ENCODE peak calls at places on chromosomes 2 and 18, in seven cellular contexts. S is neuronal stem cell, L is H9, M is IMR-90, T is mesendoderm, I is trophoblast cell, E is H1. P is an unnamed sample. For H3K4me1, the result is how much of the 10 kb centered on the place peaks cover.

GRCh38 chr2:37919631-37920032 is 5.5 kb upstream of the RMDN2 start:
- DNase-seq in M (no peak), T (no peak), E (no peak), S (no peak), L (no peak), I (no peak), P (peak)

GRCh38 chr18:41378628-41379027 is 576.4 kb upstream of the PIK3C3 start:
- DNase-seq in S (peak), E (no peak), I (no peak), T (peak), M (peak), L (no peak), P (peak)

GRCh38 chr2:40346535-40347354 is 105.1 kb downstream of the SLC8A1 start:
- DNase-seq in S (no peak), I (no peak), L (no peak), T (no peak), E (no peak), M (peak), P (peak)

GRCh38 chr2:68696554-68696953 is 38.1 kb upstream of the ARHGAP25 start:
- DNase-seq in M (no peak), T (no peak), L (no peak), I (no peak), E (peak), S (no peak), P (no peak)

GRCh38 chr2:19702267-19702666 is 199.5 kb downstream of the TTC32 start:
- DNase-seq in S (no peak), I (no peak), M (peak), E (no peak), T (no peak), L (no peak), P (peak)

GRCh38 chr18:22841840-22842239 is 91.3 kb upstream of the RBBP8 start:
- DNase-seq in T (no peak), S (no peak), I (no peak), M (peak), E (no peak), L (no peak), P (no peak)

GRCh38 chr18:33316146-33316587 is 124.4 kb downstream of the CCDC178 start:
- DNase-seq in T (peak), S (no peak), I (no peak), E (peak), L (peak), M (no peak), P (no peak)

GRCh38 chr2:81078631-81079030 is 774.1 kb upstream of the LRRTM1 start:
- DNase-seq in I (no peak), E (no peak), L (no peak), S (no peak), T (peak), M (no peak), P (no peak)

GRCh38 chr2:26346454-26347053 is at the start of gene ADGRF3:
- DNase-seq in E (no peak), M (peak), I (peak), T (peak), S (peak), L (peak), P (peak)

GRCh38 chr2:103151046-103151445 is 389.2 kb downstream of the TMEM182 start:
- DNase-seq in M (no peak), T (no peak), L (no peak), S (no peak), E (no peak), I (no peak), P (no peak)

GRCh38 chr2:201257941-201258665 is 2.2 kb upstream of the CASP8 start:
- DNase-seq in L (peak), T (peak), M (peak), I (peak), S (no peak), E (no peak), P (peak)

GRCh38 chr2:172207916-172208315 is 105.2 kb upstream of the DLX2 start:
- DNase-seq in I (peak), T (no peak), S (no peak), L (no peak), E (no peak), M (peak), P (no peak)

GRCh38 chr2:66301073-66301766 is 133.7 kb upstream of the MEIS1 start:
- DNase-seq in I (no peak), L (no peak), S (no peak), M (peak), E (no peak), T (no peak), P (no peak)

GRCh38 chr2:6410265-6410664 is 455.4 kb downstream of the CMPK2 start:
- DNase-seq in E (no peak), S (no peak), L (no peak), T (no peak), M (peak), I (no peak), P (no peak)

GRCh38 chr18:45198526-45198925 is 416.8 kb upstream of the SLC14A2 start:
- DNase-seq in E (no peak), I (no peak), M (no peak), L (no peak), T (no peak), S (no peak), P (no peak)

GRCh38 chr18:58609536-58609993 is 19.3 kb downstream of the ALPK2 start:
- DNase-seq in T (no peak), M (no peak), S (no peak), E (no peak), I (no peak), L (no peak), P (no peak)

GRCh38 chr18:79610461-79611039 is 69.1 kb upstream of the CTDP1 start:
- DNase-seq in L (no peak), E (no peak), T (no peak), S (no peak), M (no peak), I (no peak), P (no peak)

GRCh38 chr2:157572725-157573124 is 55.9 kb downstream of the ACVR1C start:
- DNase-seq in I (no peak), S (no peak), M (no peak), L (no peak), E (no peak), T (peak), P (no peak)

GRCh38 chr2:233976690-233977294 is 59.6 kb downstream of the TRPM8 start:
- DNase-seq in E (no peak), I (no peak), T (peak), S (peak), M (peak), L (no peak), P (peak)

GRCh38 chr2:120378605-120379004 is 32.7 kb downstream of the INHBB start:
- DNase-seq in E (no peak), S (no peak), T (no peak), M (no peak), I (no peak), L (no peak), P (no peak)

GRCh38 chr2:23065210-23065609 is 319.8 kb upstream of the KLHL29 start:
- DNase-seq in E (no peak), S (no peak), M (no peak), L (no peak), T (no peak), I (no peak), P (no peak)

GRCh38 chr2:84891355-84892010 is 10.6 kb upstream of the TRABD2A start:
- DNase-seq in L (no peak), E (no peak), S (no peak), M (no peak), T (no peak), I (no peak), P (no peak)

DNA sequence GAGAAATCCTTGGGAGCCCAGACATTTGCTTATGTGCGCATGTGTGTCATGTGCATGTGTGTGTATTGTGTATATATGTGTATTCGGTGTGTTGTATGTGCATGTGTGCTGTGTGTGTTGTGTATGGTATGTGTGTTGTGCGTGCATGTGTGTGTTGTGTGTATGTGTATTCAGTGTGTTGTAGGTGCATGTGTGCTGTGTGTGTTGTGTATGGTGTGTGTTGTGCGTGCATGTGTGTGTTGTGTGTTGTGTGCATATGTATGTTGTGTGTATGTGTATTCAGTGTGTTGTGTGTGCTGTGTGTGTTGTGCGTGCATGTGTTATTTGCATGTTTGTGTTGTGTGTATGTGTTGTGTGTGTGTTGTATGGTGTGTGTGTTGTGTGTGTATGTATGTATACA is 136.9 kb downstream of the SH3RF3 start:
- DNase-seq in T (no peak), E (no peak), L (no peak), M (no peak), S (no peak), I (no peak), P (no peak)
- H3K4me1 ChIP-seq in T (under half), E (under half), L (under half), M (under half), S (under half), I (under half), P (under half)

GRCh38 chr18:6561029-6561861 is 146.5 kb upstream of the L3MBTL4 start:
- DNase-seq in S (no peak), I (peak), M (peak), T (peak), L (no peak), E (no peak), P (peak)

GRCh38 chr18:6557052-6557451 is 142.3 kb upstream of the L3MBTL4 start:
- DNase-seq in E (no peak), M (no peak), I (no peak), L (peak), S (peak), T (peak), P (peak)

GRCh38 chr18:6557470-6558245 is 142.9 kb upstream of the L3MBTL4 start:
- DNase-seq in T (no peak), M (no peak), S (no peak), E (no peak), L (peak), I (no peak), P (no peak)

GRCh38 chr18:6561893-6562292 is 147.2 kb upstream of the L3MBTL4 start:
- DNase-seq in I (peak), T (no peak), E (no peak), M (no peak), L (no peak), S (no peak), P (no peak)

DNA sequence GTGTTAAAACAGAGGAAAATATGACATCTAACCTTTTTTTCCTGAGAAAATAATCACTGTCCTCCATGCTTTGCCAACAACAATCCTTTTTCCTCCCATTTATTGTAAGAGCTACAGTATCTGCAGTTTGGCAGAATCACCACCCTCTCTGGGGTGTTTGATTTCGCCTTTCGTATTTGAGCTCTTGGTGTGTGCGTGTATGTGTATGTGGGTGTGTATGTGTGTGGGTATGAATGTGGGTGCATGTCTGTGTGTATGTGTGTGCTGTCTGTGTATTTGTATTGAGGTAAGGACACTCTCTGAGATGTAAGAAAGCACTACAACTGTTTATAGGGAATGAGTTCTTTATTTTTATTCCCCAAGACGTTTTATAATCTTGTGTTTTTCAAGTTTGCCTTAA is 144.1 kb upstream of the L3MBTL4 start:
- DNase-seq in M (no peak), I (no peak), T (no peak), S (no peak), E (no peak), L (no peak), P (no peak)
- H2BK5ac ChIP-seq in M (no peak), I (peak), T (peak), S (no peak), E (no peak), L (no peak), P (no peak)

GRCh38 chr2:215911686-215912085 is 101.7 kb downstream of the MREG start:
- DNase-seq in S (no peak), M (no peak), L (no peak), I (no peak), T (no peak), E (no peak), P (no peak)
- H3K4me1 ChIP-seq in S (under half), M (under half), L (under half), I (under half), T (under half), E (under half), P (under half)

GRCh38 chr18:57426187-57426586 is 9.0 kb upstream of the ONECUT2 start:
- DNase-seq in E (no peak), T (no peak), I (no peak), M (no peak), S (no peak), L (no peak), P (no peak)
- H2BK5ac ChIP-seq in E (no peak), T (no peak), I (no peak), M (no peak), S (no peak), L (no peak), P (no peak)

GRCh38 chr2:216109962-216110614 is 940 bp downstream of the XRCC5 start:
- DNase-seq in L (no peak), S (no peak), I (no peak), M (peak), E (no peak), T (peak), P (peak)

GRCh38 chr2:216107320-216107719 is 1.8 kb upstream of the XRCC5 start:
- DNase-seq in T (no peak), S (no peak), M (no peak), L (no peak), I (no peak), E (no peak), P (no peak)

GRCh38 chr2:216108967-216109921 is at the start of gene XRCC5:
- DNase-seq in L (peak), M (peak), I (peak), T (peak), E (peak), S (peak), P (peak)

GRCh38 chr2:216108310-216108966 is 710 bp upstream of the XRCC5 start:
- DNase-seq in T (peak), S (no peak), E (no peak), I (peak), M (no peak), L (peak), P (no peak)

GRCh38 chr2:216107760-216108159 is 1.4 kb upstream of the XRCC5 start:
- DNase-seq in I (peak), S (peak), E (no peak), T (peak), M (no peak), L (peak), P (peak)
- H3K4me1 ChIP-seq in I (under half), S (under half), E (under half), T (under half), M (under half), L (under half), P (under half)

P was measured in mesenchymal stem cell.